ENCODE peak calls at places on chromosomes 3 and 15, in five cellular contexts. E, K, S, V and O are unnamed samples. For H3K9me3 and H3K4me1, the result is how much of the 10 kb centered on the place peaks cover.

GRCh38 chr3:194183271-194183670 is 47.3 kb downstream of the HES1 start:
- DNase-seq in S (no peak), K (no peak), E (no peak), V (no peak), O (no peak)

GRCh38 chr3:141738636-141739363 is 702 bp downstream of the RNF7 start:
- DNase-seq in V (peak), S (no peak), K (no peak), E (peak), O (peak)

GRCh38 chr15:70196314-70197291 is 98.9 kb upstream of the TLE3 start:
- DNase-seq in E (no peak), V (peak), K (peak), S (no peak), O (peak)

GRCh38 chr15:66825139-66825538 is 123.1 kb downstream of the SMAD6 start:
- DNase-seq in V (no peak), E (no peak), S (no peak), K (no peak), O (no peak)

GRCh38 chr15:99212401-99212800 is 37.0 kb downstream of the TTC23 start:
- DNase-seq in E (no peak), S (no peak), V (peak), K (no peak), O (peak)

GRCh38 chr3:66317750-66318366 is 97.1 kb downstream of the SLC25A26 start:
- DNase-seq in V (no peak), S (no peak), K (no peak), E (no peak), O (no peak)

GRCh38 chr3:20056727-20057611 is 16.7 kb downstream of the KAT2B start:
- DNase-seq in E (no peak), S (no peak), K (peak), V (peak), O (no peak)

GRCh38 chr15:26318689-26319088 is 454.2 kb downstream of the GABRB3 start:
- DNase-seq in S (no peak), V (no peak), K (no peak), E (no peak), O (no peak)

GRCh38 chr3:94001191-94001590 is 21.2 kb downstream of the ARL13B start:
- DNase-seq in K (no peak), S (no peak), V (no peak), E (no peak), O (no peak)

GRCh38 chr15:91857224-91857585 is 3.7 kb downstream of the SLCO3A1 start:
- DNase-seq in S (no peak), V (no peak), K (no peak), E (no peak), O (no peak)

GRCh38 chr3:43497405-43497804 is 124.4 kb downstream of the ANO10 start:
- DNase-seq in V (no peak), K (no peak), E (no peak), S (no peak), O (no peak)

GRCh38 chr3:49593046-49593445 is 38.8 kb downstream of the BSN start:
- DNase-seq in S (no peak), K (no peak), E (no peak), V (peak), O (no peak)

GRCh38 chr3:184568918-184569829 is 7.6 kb downstream of the EPHB3 start:
- DNase-seq in V (peak), K (peak), S (no peak), E (peak), O (peak)

GRCh38 chr3:192106528-192106927 is 620.8 kb downstream of the FGF12 start:
- DNase-seq in E (no peak), V (no peak), S (no peak), K (no peak), O (no peak)

GRCh38 chr3:68985391-68985790 is 28.1 kb downstream of the EOGT start:
- DNase-seq in E (no peak), K (no peak), S (no peak), V (peak), O (no peak)

GRCh38 chr3:87576752-87577151 is 300.4 kb upstream of the POU1F1 start:
- DNase-seq in K (no peak), V (no peak), S (no peak), E (no peak), O (no peak)

GRCh38 chr3:11582123-11582968 is 61.4 kb downstream of the VGLL4 start:
- DNase-seq in E (peak), K (peak), V (peak), S (no peak), O (peak)

GRCh38 chr3:43522702-43523362 is 99.0 kb downstream of the ANO10 start:
- DNase-seq in S (no peak), K (no peak), E (no peak), V (peak), O (no peak)

GRCh38 chr3:169232863-169233262 is 430.6 kb downstream of the MECOM start:
- DNase-seq in K (no peak), V (peak), S (no peak), E (no peak), O (peak)

GRCh38 chr3:191688756-191689433 is 227.9 kb downstream of the PYDC2 start:
- DNase-seq in S (no peak), K (no peak), E (no peak), V (no peak), O (no peak)

GRCh38 chr3:55059027-55059629 is 131.3 kb upstream of the LRTM1 start:
- DNase-seq in K (no peak), E (no peak), V (peak), S (no peak), O (peak)

GRCh38 chr3:141656771-141657170 is 81.3 kb upstream of the RNF7 start:
- DNase-seq in S (no peak), K (no peak), V (peak), E (no peak), O (peak)

GRCh38 chr15:75723171-75723846 is 10.7 kb upstream of the CSPG4 start:
- DNase-seq in V (no peak), K (no peak), S (no peak), E (no peak), O (no peak)

GRCh38 chr3:149660462-149660861 is 2.6 kb upstream of the WWTR1 start:
- DNase-seq in S (no peak), E (no peak), K (no peak), V (no peak), O (no peak)

GRCh38 chr3:38968891-38969290 is 82.9 kb downstream of the SCN11A start:
- DNase-seq in E (no peak), K (no peak), V (no peak), S (no peak), O (no peak)

GRCh38 chr3:55801676-55802075 is 314.6 kb upstream of the WNT5A start:
- DNase-seq in S (no peak), V (no peak), K (no peak), E (no peak), O (peak)

GRCh38 chr15:47932829-47933696 is 187.7 kb upstream of the SLC24A5 start:
- DNase-seq in E (no peak), S (no peak), K (no peak), V (no peak), O (no peak)

GRCh38 chr15:47933865-47934264 is 186.9 kb upstream of the SLC24A5 start:
- DNase-seq in V (no peak), S (no peak), K (no peak), E (no peak), O (no peak)

GRCh38 chr15:47937834-47938233 is 183.0 kb upstream of the SLC24A5 start:
- DNase-seq in S (no peak), E (no peak), V (no peak), K (no peak), O (no peak)

GRCh38 chr15:47934342-47934741 is 186.4 kb upstream of the SLC24A5 start:
- DNase-seq in E (no peak), K (no peak), V (no peak), S (no peak), O (no peak)
- H3K9me3 ChIP-seq in E (under half), K (under half), V (under half), S (under half), O (under half)

GRCh38 chr15:90000175-90000923 is 775 bp upstream of the ZNF710 start:
- DNase-seq in K (peak), S (no peak), V (peak), E (no peak), O (peak)
- H3K4me1 ChIP-seq in K (under half), S (under half), V (under half), E (under half), O (under half)

GRCh38 chr15:25236861-25237155 is 202.0 kb downstream of the UBE3A start:
- DNase-seq in V (no peak), S (no peak), E (no peak), K (no peak), O (no peak)
- H3K9me3 ChIP-seq in V (half or more), S (under half), E (under half), K (under half), O (under half)

GRCh38 chr15:90011705-90012104 is 10.6 kb downstream of the ZNF710 start:
- DNase-seq in S (no peak), E (no peak), K (no peak), V (no peak), O (no peak)

GRCh38 chr15:90007089-90007487 is 6.0 kb downstream of the ZNF710 start:
- DNase-seq in K (no peak), V (no peak), E (no peak), S (no peak), O (no peak)

GRCh38 chr15:90006217-90007088 is 5.3 kb downstream of the ZNF710 start:
- DNase-seq in E (no peak), S (no peak), V (no peak), K (no peak), O (no peak)

GRCh38 chr15:90009301-90010063 is 8.4 kb downstream of the ZNF710 start:
- DNase-seq in S (no peak), V (no peak), E (no peak), K (no peak), O (no peak)

GRCh38 chr15:90008607-90009006 is 7.5 kb downstream of the ZNF710 start:
- DNase-seq in E (no peak), K (no peak), S (no peak), V (no peak), O (no peak)
- H3K4me1 ChIP-seq in E (under half), K (under half), S (under half), V (under half), O (under half)

GRCh38 chr15:56234804-56235203 is 8.9 kb downstream of the RFX7 start:
- DNase-seq in V (no peak), E (no peak), K (no peak), S (no peak), O (no peak)
- H3K9me3 ChIP-seq in V (under half), E (under half), K (under half), S (under half), O (under half)

GRCh38 chr3:16354291-16354690 is 89.3 kb downstream of the OXNAD1 start:
- DNase-seq in S (no peak), E (no peak), K (no peak), V (no peak), O (no peak)
- H3K4me1 ChIP-seq in S (under half), E (under half), K (under half), V (under half), O (under half)

DNA sequence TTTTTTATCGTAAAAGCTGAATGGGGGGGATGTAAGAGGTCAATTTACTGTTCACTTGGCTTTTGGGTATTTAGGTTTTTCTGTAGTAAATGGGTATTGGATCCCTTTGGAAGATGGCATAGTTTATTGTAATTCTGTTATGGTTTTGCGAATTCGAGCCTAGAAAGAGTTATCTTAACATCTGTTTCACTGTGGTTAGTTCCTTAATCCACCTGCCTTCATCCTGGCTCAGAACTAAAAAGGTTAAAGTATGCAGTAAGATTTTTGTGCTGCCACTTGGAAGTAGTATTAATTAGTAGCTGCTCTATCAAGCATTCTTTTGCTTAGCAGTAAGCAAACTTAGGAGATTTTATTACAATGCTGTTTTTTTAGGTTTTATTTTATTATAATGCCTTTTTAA is 62.4 kb downstream of the ARIH1 start:
- DNase-seq in S (no peak), K (no peak), E (no peak), V (no peak), O (no peak)
- H3K9me3 ChIP-seq in S (under half), K (under half), E (under half), V (under half), O (under half)